ENCODE peak calls at places on chromosome 18, in four cellular contexts. One of them, this sample, is unnamed.

GRCh38 chr18:48541026-48541746 is 2.4 kb downstream of the CTIF start:
- DNase-seq in HepG2: no peak
- DNase-seq in WTC11: peak; percentile 73
- DNase-seq in A549: peak; percentile 44
- DNase-seq in this sample: no peak

GRCh38 chr18:8773980-8774379 is 68.6 kb downstream of the MTCL1 start:
- DNase-seq in HepG2: no peak
- DNase-seq in WTC11: no peak
- DNase-seq in A549: no peak
- DNase-seq in this sample: no peak

GRCh38 chr18:34754300-34754699 is 44.2 kb downstream of the DTNA start:
- DNase-seq in HepG2: no peak
- DNase-seq in WTC11: no peak
- DNase-seq in A549: no peak
- DNase-seq in this sample: no peak

GRCh38 chr18:60543646-60544045 is 171.1 kb upstream of the MC4R start:
- DNase-seq in HepG2: no peak
- DNase-seq in WTC11: no peak
- DNase-seq in A549: no peak
- DNase-seq in this sample: no peak

GRCh38 chr18:2424420-2424819 is 146.9 kb downstream of the METTL4 start:
- DNase-seq in HepG2: no peak
- DNase-seq in WTC11: no peak
- DNase-seq in A549: no peak
- DNase-seq in this sample: no peak

GRCh38 chr18:27185025-27185763 is at the start of gene CHST9:
- DNase-seq in HepG2: no peak
- DNase-seq in WTC11: peak; percentile 72
- DNase-seq in A549: no peak
- DNase-seq in this sample: no peak

GRCh38 chr18:59799383-59800015 is 100.3 kb upstream of the PMAIP1 start:
- DNase-seq in HepG2: no peak
- DNase-seq in WTC11: no peak
- DNase-seq in A549: no peak
- DNase-seq in this sample: no peak

GRCh38 chr18:56986829-56987228 is 160.1 kb upstream of the BOD1L2 start:
- DNase-seq in HepG2: peak; percentile 64
- DNase-seq in WTC11: no peak
- DNase-seq in A549: no peak
- DNase-seq in this sample: no peak

GRCh38 chr18:2979027-2979570 is 33.8 kb downstream of the LPIN2 start:
- DNase-seq in HepG2: no peak
- DNase-seq in WTC11: no peak
- DNase-seq in A549: no peak
- DNase-seq in this sample: no peak

GRCh38 chr18:41099451-41099850 is 855.6 kb upstream of the PIK3C3 start:
- DNase-seq in HepG2: no peak
- DNase-seq in WTC11: no peak
- DNase-seq in A549: no peak
- DNase-seq in this sample: no peak

GRCh38 chr18:41096504-41096903 is 858.5 kb upstream of the PIK3C3 start:
- DNase-seq in HepG2: no peak
- DNase-seq in WTC11: peak; percentile 8
- DNase-seq in A549: no peak
- DNase-seq in this sample: no peak
- TF ChIP-seq MAX in HepG2: no peak
- TF ChIP-seq MAX in WTC11: no peak
- TF ChIP-seq MAX in A549: no peak
- TF ChIP-seq MAX in this sample: no peak

DNA sequence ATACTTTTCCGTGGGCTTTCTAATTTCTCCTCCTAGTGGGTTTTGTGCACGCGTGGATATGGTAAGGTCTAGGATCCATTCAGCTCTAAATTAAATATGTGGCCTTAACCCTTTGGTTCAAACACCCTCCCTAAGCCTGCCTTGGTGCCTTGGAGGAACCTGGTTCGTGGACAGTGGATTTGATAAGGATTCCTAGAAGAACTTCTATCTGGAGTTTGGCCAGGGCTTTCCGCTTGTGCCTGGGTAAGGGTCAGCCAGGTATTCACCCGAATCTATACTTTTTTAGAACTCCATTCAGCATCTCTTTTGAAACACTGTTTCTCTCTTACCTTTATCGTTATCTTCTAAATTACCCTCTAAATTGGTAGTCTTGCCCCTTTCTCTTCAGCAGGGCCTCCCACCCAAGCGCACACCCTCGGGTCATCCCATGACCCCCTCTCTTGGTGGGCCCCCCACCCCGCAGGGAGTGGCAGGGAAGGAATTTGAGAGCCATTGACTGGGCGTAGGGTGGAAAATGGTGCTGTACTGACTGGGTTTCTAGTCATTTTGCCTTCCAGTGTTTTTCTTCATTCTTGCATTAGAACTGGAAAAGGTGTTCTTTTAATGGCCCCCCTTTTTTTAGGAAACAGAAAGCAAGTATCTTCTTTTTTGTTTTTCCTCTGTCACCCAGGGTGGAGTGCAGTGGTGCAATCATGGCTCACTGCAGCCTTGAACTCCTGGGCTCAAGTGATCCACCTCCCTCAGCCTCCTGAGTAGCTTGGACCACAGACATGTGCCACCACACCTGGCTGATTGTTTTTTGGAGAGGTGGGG is 1.8 kb downstream of the SOCS6 start:
- DNase-seq in HepG2: no peak
- DNase-seq in WTC11: no peak
- DNase-seq in A549: no peak
- DNase-seq in this sample: no peak
- TF ChIP-seq MAX in HepG2: no peak
- TF ChIP-seq MAX in WTC11: no peak
- TF ChIP-seq MAX in A549: no peak
- TF ChIP-seq MAX in this sample: no peak

DNA sequence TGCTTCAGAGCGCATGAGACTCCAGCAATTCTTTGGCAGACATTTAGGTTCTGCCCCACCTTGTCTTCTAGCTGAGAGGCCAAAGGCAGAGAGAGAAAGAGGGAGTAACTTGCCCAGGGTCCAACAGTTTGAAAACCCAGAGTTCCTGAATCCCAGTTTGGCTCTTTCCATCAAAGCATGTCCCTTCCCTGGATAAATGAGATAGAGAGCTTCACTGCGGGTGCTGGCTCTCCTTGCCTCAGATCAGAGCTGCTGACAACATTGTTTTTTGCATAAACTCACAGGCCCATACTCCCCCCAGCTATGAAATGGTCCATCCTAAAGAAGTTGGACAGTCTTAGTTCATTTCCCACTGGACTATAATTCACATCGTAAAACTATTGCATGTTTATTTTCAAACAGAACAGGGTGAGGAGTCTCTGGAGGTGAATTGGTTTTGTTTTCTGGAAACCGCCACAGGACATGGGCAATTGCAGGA is 25.2 kb upstream of the SLC14A2 start:
- DNase-seq in HepG2: no peak
- DNase-seq in WTC11: no peak
- DNase-seq in A549: no peak
- DNase-seq in this sample: no peak
- TF ChIP-seq MAX in HepG2: no peak
- TF ChIP-seq MAX in WTC11: no peak
- TF ChIP-seq MAX in A549: no peak
- TF ChIP-seq MAX in this sample: no peak

DNA sequence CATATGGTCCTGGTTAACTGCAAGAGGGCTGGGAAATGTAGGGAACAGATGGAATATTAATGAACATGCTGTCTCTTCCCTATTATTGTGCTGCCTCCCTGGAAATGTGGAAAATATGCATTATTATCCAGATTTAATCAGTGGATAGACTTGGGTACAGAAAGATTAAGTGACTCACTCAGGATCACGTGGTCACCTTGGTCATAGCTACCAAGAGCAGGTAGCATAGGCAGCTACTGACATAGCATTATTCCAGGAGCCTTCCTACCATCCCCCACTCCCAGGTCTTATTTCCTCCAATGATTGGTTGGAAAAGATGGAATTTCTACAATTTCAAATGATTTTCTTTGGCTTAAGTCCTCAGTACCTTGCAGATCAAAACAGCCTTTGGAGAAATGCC is 141.2 kb downstream of the HRH4 start:
- DNase-seq in HepG2: no peak
- DNase-seq in WTC11: no peak
- DNase-seq in A549: no peak
- DNase-seq in this sample: no peak
- TF ChIP-seq MAX in HepG2: no peak
- TF ChIP-seq MAX in WTC11: no peak
- TF ChIP-seq MAX in A549: no peak
- TF ChIP-seq MAX in this sample: no peak

GRCh38 chr18:44321868-44322590 is 358.7 kb upstream of the SETBP1 start:
- DNase-seq in HepG2: no peak
- DNase-seq in WTC11: no peak
- DNase-seq in A549: no peak
- DNase-seq in this sample: no peak

GRCh38 chr18:44320619-44321460 is 359.8 kb upstream of the SETBP1 start:
- DNase-seq in HepG2: no peak
- DNase-seq in WTC11: peak; percentile 45
- DNase-seq in A549: no peak
- DNase-seq in this sample: no peak

GRCh38 chr18:44323125-44323524 is 357.6 kb upstream of the SETBP1 start:
- DNase-seq in HepG2: no peak
- DNase-seq in WTC11: no peak
- DNase-seq in A549: no peak
- DNase-seq in this sample: no peak

GRCh38 chr18:44324361-44324760 is 356.3 kb upstream of the SETBP1 start:
- DNase-seq in HepG2: no peak
- DNase-seq in WTC11: no peak
- DNase-seq in A549: no peak
- DNase-seq in this sample: no peak

DNA sequence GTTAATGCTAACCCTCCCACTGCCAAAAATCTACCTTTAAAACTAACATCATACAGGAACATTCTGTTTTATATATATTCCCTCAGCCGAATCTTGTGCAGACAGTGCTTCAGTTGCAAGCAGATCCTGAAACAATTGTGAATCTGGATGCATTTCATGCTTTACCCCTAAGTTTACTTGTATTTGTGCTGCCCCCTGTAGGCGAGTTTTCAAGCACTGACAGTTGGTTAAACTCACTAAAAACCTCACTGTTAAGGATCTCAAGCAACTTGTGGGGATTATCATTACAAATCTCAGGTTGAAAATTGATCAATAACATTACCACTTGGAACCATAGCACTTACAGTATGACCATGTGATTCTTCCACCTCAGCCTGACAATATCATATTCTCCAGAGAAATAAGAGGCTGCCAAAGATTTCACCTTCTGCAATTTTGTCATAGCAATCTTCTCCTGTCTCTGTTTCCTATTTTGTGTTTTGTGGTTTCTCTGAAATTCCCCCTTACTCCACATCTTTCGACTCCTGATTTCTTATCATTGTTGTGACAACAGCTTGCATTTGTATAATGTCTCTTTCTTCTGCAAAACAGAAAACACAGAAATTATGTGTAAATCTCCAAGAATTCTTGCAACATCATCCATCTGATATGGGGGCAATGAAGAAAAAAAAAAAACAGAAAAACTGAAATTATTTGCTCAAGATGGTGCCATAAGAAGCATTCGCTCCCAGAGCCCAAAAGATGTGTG is 354.6 kb upstream of the SETBP1 start:
- DNase-seq in HepG2: no peak
- DNase-seq in WTC11: peak; percentile 81
- DNase-seq in A549: peak; percentile 0
- DNase-seq in this sample: no peak
- TF ChIP-seq MAX in HepG2: no peak
- TF ChIP-seq MAX in WTC11: no peak
- TF ChIP-seq MAX in A549: no peak
- TF ChIP-seq MAX in this sample: no peak